ENCODE peak calls at places on chromosomes 4 and X, in nine cellular contexts. E is stomach, Z is breast epithelium, P is gastrocnemius medialis, H is HepG2, O is tibial nerve, L is heart left ventricle, D is A549, R is body of pancreas. F is an unnamed sample.

GRCh38 chr4:105950701-105951100 is 55.4 kb downstream of the NPNT start:
- DNase-seq in E (no peak), Z (no peak), P (no peak), H (no peak), O (no peak), L (no peak), D (no peak), R (no peak), F (no peak)

GRCh38 chr4:156970501-156971167 is 965 bp downstream of the PDGFC start:
- DNase-seq in E (peak; percentile 64), Z (peak; percentile 66), P (peak; percentile 62), H (peak; percentile 61), O (peak; percentile 16), L (peak; percentile 73), D (peak; percentile 53), R (peak; percentile 64), F (peak; percentile 62)

GRCh38 chr4:10554694-10555093 is 97.5 kb upstream of the ZNF518B start:
- DNase-seq in E (peak; percentile 35), Z (no peak), P (peak; percentile 15), H (peak; percentile 38), O (peak; percentile 40), L (no peak), D (peak; percentile 35), R (peak; percentile 45), F (peak; percentile 27)

GRCh38 chr4:62006108-62006507 is 806.0 kb downstream of the ADGRL3 start:
- DNase-seq in E (no peak), Z (no peak), P (no peak), H (no peak), O (no peak), L (no peak), D (no peak), R (no peak), F (no peak)

GRCh38 chr4:25926473-25926872 is 12.5 kb downstream of the SMIM20 start:
- DNase-seq in E (no peak), Z (no peak), P (no peak), H (no peak), O (no peak), L (no peak), D (no peak), R (no peak), F (no peak)

GRCh38 chr4:1012031-1012739 is 759 bp downstream of the FGFRL1 start:
- DNase-seq in E (peak; percentile 78), Z (peak; percentile 67), P (no peak), H (peak; percentile 51), O (peak; percentile 23), L (peak; percentile 54), D (peak; percentile 37), R (peak; percentile 62), F (peak; percentile 53)

GRCh38 chrX:115393271-115393670 is 103.8 kb downstream of the LUZP4 start:
- DNase-seq in E (no peak), Z (no peak), P (no peak), H (peak; percentile 46), O (no peak), L (no peak), D (peak; percentile 14), R (no peak), F (no peak)

GRCh38 chrX:30627818-30628652 is 25.2 kb upstream of the GK start:
- DNase-seq in E (no peak), Z (no peak), P (no peak), H (peak; percentile 88), O (no peak), L (no peak), D (peak; percentile 22), R (no peak), F (no peak)

GRCh38 chr4:15001825-15002658 is at the start of gene CPEB2:
- DNase-seq in E (peak; percentile 97), Z (peak; percentile 93), P (peak; percentile 95), H (peak; percentile 86), O (peak; percentile 93), L (peak; percentile 96), D (peak; percentile 95), R (peak; percentile 95), F (peak; percentile 95)

GRCh38 chr4:15003441-15003890 is 1.2 kb downstream of the CPEB2 start:
- DNase-seq in E (peak; percentile 63), Z (peak; percentile 62), P (peak; percentile 53), H (no peak), O (peak; percentile 20), L (peak; percentile 55), D (no peak), R (peak; percentile 73), F (peak; percentile 47)

GRCh38 chr4:15002659-15003440 is 569 bp downstream of the CPEB2 start:
- DNase-seq in E (peak; percentile 83), Z (peak; percentile 77), P (peak; percentile 68), H (peak; percentile 29), O (peak; percentile 36), L (peak; percentile 82), D (peak; percentile 91), R (peak; percentile 71), F (peak; percentile 64)

GRCh38 chr4:15003891-15004700 is 1.8 kb downstream of the CPEB2 start:
- DNase-seq in E (peak; percentile 49), Z (no peak), P (peak; percentile 33), H (no peak), O (peak; percentile 27), L (peak; percentile 51), D (no peak), R (peak; percentile 55), F (peak; percentile 37)

DNA sequence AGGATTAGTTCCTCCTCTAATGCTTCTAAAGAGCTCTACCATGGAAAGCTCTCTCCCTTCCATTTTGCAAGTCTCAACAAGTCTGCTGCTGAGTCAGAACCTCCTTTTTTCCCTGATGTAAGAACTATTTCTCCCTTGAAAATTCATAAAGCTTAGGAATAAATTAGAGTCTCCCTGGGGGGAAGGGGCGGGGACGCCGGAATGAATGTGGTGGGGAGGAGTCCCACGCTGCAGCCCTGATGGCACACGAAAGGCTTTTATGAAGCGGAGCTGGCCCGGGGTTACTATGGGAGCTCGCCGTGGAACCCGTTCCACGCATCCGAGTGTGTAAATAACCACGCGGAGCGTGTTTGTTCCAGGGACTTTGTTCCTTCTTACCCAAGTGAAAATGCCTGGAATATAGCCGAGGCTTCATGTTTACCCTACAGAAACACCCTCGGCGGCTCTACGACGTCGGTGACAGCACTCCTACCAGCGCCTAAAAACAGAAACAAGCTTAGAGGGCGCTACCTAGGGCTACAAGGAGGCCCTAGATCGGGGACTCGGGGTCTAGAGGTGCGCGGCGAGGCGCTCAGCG is 945 bp upstream of the CPEB2 start:
- DNase-seq in E (peak; percentile 74), Z (peak; percentile 70), P (peak; percentile 68), H (peak; percentile 17), O (peak; percentile 66), L (peak; percentile 83), D (peak; percentile 79), R (peak; percentile 65), F (peak; percentile 76)
- TF ChIP-seq POLR2A in E (no peak), Z (no peak), P (no peak), H (no peak), O (no peak), L (no peak), D (no peak), R (peak; percentile 48), F (no peak)

GRCh38 chr4:107711831-107712230 is 8.2 kb downstream of the PAPSS1 start:
- DNase-seq in E (no peak), Z (no peak), P (no peak), H (no peak), O (no peak), L (no peak), D (no peak), R (no peak), F (no peak)

GRCh38 chr4:107712236-107712635 is 7.8 kb downstream of the PAPSS1 start:
- DNase-seq in E (no peak), Z (no peak), P (no peak), H (no peak), O (no peak), L (no peak), D (no peak), R (no peak), F (no peak)

GRCh38 chr4:107708225-107708624 is 11.8 kb downstream of the PAPSS1 start:
- DNase-seq in E (no peak), Z (no peak), P (no peak), H (no peak), O (no peak), L (no peak), D (no peak), R (no peak), F (no peak)

GRCh38 chr4:107710493-107711459 is 9.3 kb downstream of the PAPSS1 start:
- DNase-seq in E (no peak), Z (no peak), P (no peak), H (no peak), O (no peak), L (no peak), D (no peak), R (no peak), F (no peak)

DNA sequence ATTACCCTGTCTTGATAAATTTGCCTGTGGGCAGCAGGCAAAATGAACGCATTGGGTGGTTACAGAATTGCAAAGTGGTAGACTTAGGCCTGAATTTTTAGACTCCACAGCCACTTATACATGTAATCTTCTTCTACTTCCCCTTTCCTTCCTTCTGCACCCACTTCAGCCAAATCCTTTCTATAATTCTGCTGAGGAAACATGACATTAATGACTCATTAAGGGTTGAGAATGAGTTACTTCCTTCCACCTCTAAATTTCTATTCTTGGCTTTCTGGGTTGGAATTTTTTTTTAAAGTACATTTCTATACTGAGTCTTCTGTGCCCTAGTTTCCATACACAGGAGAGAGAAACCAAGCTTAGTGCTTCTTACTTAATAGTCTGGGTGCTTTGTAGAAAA is 10.1 kb downstream of the PAPSS1 start:
- DNase-seq in E (no peak), Z (no peak), P (no peak), H (no peak), O (no peak), L (no peak), D (no peak), R (no peak), F (no peak)
- H3K9me3 ChIP-seq in E (peaks cover 25% of the 10 kb centered on the region), Z (peaks cover 21% of the 10 kb centered on the region), P (peaks cover 11% of the 10 kb centered on the region), H (peaks cover 26% of the 10 kb centered on the region), O (no peaks in the 10 kb centered on the region), L (peaks cover 22% of the 10 kb centered on the region), D (peaks cover 19% of the 10 kb centered on the region), R (no peaks in the 10 kb centered on the region), F (peaks cover 19% of the 10 kb centered on the region)

DNA sequence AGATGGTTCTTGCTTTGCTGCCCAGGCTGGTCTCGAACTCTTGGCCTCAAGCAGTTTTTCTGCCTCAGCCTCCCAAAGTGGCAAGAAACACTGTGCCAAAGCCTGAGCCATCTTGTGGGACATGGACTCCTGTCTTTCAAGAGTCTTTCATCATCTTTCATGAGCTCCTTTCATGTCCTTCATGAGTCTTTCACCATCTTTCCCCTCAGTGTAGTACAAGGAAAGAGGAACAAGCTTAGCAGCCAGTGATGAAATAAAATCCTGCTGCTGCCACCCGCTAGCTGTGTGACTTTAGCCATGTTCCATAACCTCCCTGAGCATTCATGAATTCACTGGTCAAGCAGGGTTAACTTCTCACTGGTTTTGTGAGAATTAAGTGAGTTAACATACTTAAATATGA is 91.1 kb downstream of the ZNF330 start:
- DNase-seq in E (no peak), Z (no peak), P (no peak), H (no peak), O (no peak), L (no peak), D (no peak), R (no peak), F (no peak)
- TF ChIP-seq POLR2A in E (no peak), Z (no peak), P (no peak), H (no peak), O (no peak), L (no peak), D (no peak), R (no peak), F (no peak)

GRCh38 chrX:47452112-47452511 is 30.9 kb downstream of the ZNF41 start:
- DNase-seq in E (no peak), Z (no peak), P (no peak), H (no peak), O (no peak), L (no peak), D (no peak), R (no peak), F (no peak)

GRCh38 chrX:47448165-47448806 is 34.7 kb downstream of the ZNF41 start:
- DNase-seq in E (no peak), Z (no peak), P (no peak), H (no peak), O (no peak), L (no peak), D (no peak), R (no peak), F (no peak)

GRCh38 chrX:47446971-47447370 is 36.1 kb downstream of the ZNF41 start:
- DNase-seq in E (no peak), Z (no peak), P (no peak), H (no peak), O (no peak), L (no peak), D (no peak), R (no peak), F (no peak)

GRCh38 chrX:47447607-47448006 is 35.4 kb downstream of the ZNF41 start:
- DNase-seq in E (no peak), Z (no peak), P (no peak), H (no peak), O (no peak), L (no peak), D (no peak), R (no peak), F (no peak)

GRCh38 chrX:47446431-47446830 is 36.6 kb downstream of the ZNF41 start:
- DNase-seq in E (no peak), Z (no peak), P (no peak), H (no peak), O (no peak), L (no peak), D (no peak), R (no peak), F (no peak)
- H3K9me3 ChIP-seq in E (peaks cover 40% of the 10 kb centered on the region), Z (peaks cover 20% of the 10 kb centered on the region), P (peaks cover 32% of the 10 kb centered on the region), H (peaks cover 7% of the 10 kb centered on the region), O (no peaks in the 10 kb centered on the region), L (no peaks in the 10 kb centered on the region), D (peaks cover 71% of the 10 kb centered on the region), R (no peaks in the 10 kb centered on the region), F (no peaks in the 10 kb centered on the region)